ENCODE peak calls at places on chromosomes 4 and X, in four cellular contexts. F, A, W and I are unnamed samples.

GRCh38 chr4:39576268-39576667 is 49.0 kb upstream of the UGDH start:
- DNase-seq in F (no peak), A (no peak), W (no peak), I (no peak)

GRCh38 chrX:135345328-135345645 is 36.0 kb downstream of the ETDC start:
- DNase-seq in F (no peak), A (peak; percentile 70), W (peak; percentile 40), I (peak; percentile 63)

GRCh38 chrX:150879855-150880807 is 18.3 kb downstream of the CD99L2 start:
- DNase-seq in F (no peak), A (no peak), W (peak; percentile 20), I (no peak)

GRCh38 chr4:92968556-92968955 is 664.8 kb downstream of the GRID2 start:
- DNase-seq in F (no peak), A (no peak), W (no peak), I (no peak)

GRCh38 chrX:9429767-9430166 is 35.1 kb upstream of the TBL1X start:
- DNase-seq in F (no peak), A (no peak), W (no peak), I (no peak)

GRCh38 chrX:154600962-154601374 is 16.0 kb downstream of the CTAG1A start:
- DNase-seq in F (no peak), A (no peak), W (no peak), I (peak; percentile 44)

GRCh38 chr4:114036426-114036825 is 57.0 kb upstream of the ARSJ start:
- DNase-seq in F (no peak), A (no peak), W (no peak), I (no peak)

GRCh38 chr4:5118091-5118786 is 67.0 kb downstream of the STK32B start:
- DNase-seq in F (no peak), A (no peak), W (no peak), I (no peak)

GRCh38 chr4:169266661-169267060 is 4.1 kb downstream of the SH3RF1 start:
- DNase-seq in F (no peak), A (no peak), W (no peak), I (no peak)

GRCh38 chr4:156751486-156751885 is 220.1 kb downstream of the PDGFC start:
- DNase-seq in F (peak; percentile 34), A (no peak), W (peak; percentile 8), I (peak; percentile 50)

GRCh38 chrX:16658284-16658683 is 8.3 kb downstream of the S100G start:
- DNase-seq in F (peak; percentile 76), A (no peak), W (no peak), I (peak; percentile 61)

GRCh38 chr4:148443550-148444295 is 1.5 kb upstream of the NR3C2 start:
- DNase-seq in F (no peak), A (peak; percentile 83), W (no peak), I (no peak)

GRCh38 chrX:104112326-104112951 is at the start of gene ZCCHC18:
- DNase-seq in F (no peak), A (peak; percentile 78), W (no peak), I (peak; percentile 72)

GRCh38 chr4:185112104-185112503 is 31.0 kb upstream of the SLC25A4 start:
- DNase-seq in F (peak; percentile 79), A (no peak), W (peak; percentile 93), I (peak; percentile 94)

GRCh38 chrX:107826286-107827136 is 845 bp downstream of the MID2 start:
- DNase-seq in F (no peak), A (peak; percentile 67), W (peak; percentile 43), I (peak; percentile 33)

GRCh38 chr4:135073389-135073788 is 871.8 kb upstream of the PABPC4L start:
- DNase-seq in F (no peak), A (no peak), W (no peak), I (no peak)

GRCh38 chr4:99947608-99948007 is 1.2 kb upstream of the DNAJB14 start:
- DNase-seq in F (no peak), A (no peak), W (peak; percentile 35), I (no peak)

GRCh38 chrX:131614241-131614640 is 70.4 kb downstream of the OR13H1 start:
- DNase-seq in F (no peak), A (no peak), W (no peak), I (peak; percentile 45)

GRCh38 chr4:41600243-41600642 is 62.3 kb downstream of the LIMCH1 start:
- DNase-seq in F (no peak), A (no peak), W (no peak), I (peak; percentile 26)

GRCh38 chr4:181688416-181688815 is 554.8 kb upstream of the TENM3 start:
- DNase-seq in F (peak; percentile 31), A (no peak), W (no peak), I (peak; percentile 86)

GRCh38 chr4:150385606-150386005 is 196.3 kb upstream of the MAB21L2 start:
- DNase-seq in F (peak; percentile 61), A (no peak), W (no peak), I (peak; percentile 89)

GRCh38 chr4:102692474-102692873 is 68.3 kb downstream of the MANBA start:
- DNase-seq in F (no peak), A (no peak), W (no peak), I (no peak)

GRCh38 chr4:84673475-84674230 is 90.7 kb downstream of the CDS1 start:
- DNase-seq in F (peak; percentile 79), A (no peak), W (peak; percentile 76), I (peak; percentile 91)

GRCh38 chrX:9310596-9310995 is 154.3 kb upstream of the TBL1X start:
- DNase-seq in F (no peak), A (no peak), W (no peak), I (no peak)

GRCh38 chr4:152501846-152502536 is 33.9 kb downstream of the FBXW7 start:
- DNase-seq in F (no peak), A (no peak), W (no peak), I (no peak)

GRCh38 chr4:123892368-123892961 is 495.9 kb downstream of the SPRY1 start:
- DNase-seq in F (no peak), A (no peak), W (no peak), I (no peak)

GRCh38 chr4:131764730-131765129 is 1384.4 kb upstream of the PCDH10 start:
- DNase-seq in F (no peak), A (no peak), W (no peak), I (no peak)